ENCODE peak calls at places on chromosomes 12 and 14, in seven cellular contexts. L is mammary epithelial cell, Z is ascending aorta, P is A549, H is testis, C is HL-60, K is tibial artery. N is an unnamed sample.

GRCh38 chr14:88902850-88903249 is 78.4 kb downstream of the TTC8 start:
- DNase-seq in L (no peak), K (no peak), C (no peak), P (no peak), H (no peak), Z (no peak), N (no peak)

GRCh38 chr12:131047789-131048610 is 94.3 kb downstream of the ADGRD1 start:
- DNase-seq in C (no peak), Z (no peak), P (no peak), H (peak), L (no peak), K (no peak), N (no peak)

GRCh38 chr14:92538412-92539017 is 24.9 kb downstream of the RIN3 start:
- DNase-seq in L (no peak), K (no peak), P (no peak), Z (no peak), H (no peak), C (no peak), N (no peak)

GRCh38 chr12:23277831-23278230 is 652.9 kb downstream of the ETNK1 start:
- DNase-seq in Z (no peak), H (no peak), P (no peak), L (no peak), K (no peak), C (no peak), N (no peak)

GRCh38 chr14:100484531-100485267 is 102.5 kb downstream of the BEGAIN start:
- DNase-seq in K (no peak), Z (no peak), H (no peak), P (no peak), L (no peak), C (no peak), N (no peak)

GRCh38 chr12:24898606-24899005 is 50.3 kb downstream of the BCAT1 start:
- DNase-seq in Z (no peak), H (no peak), K (no peak), L (no peak), C (no peak), P (no peak), N (peak)

GRCh38 chr12:52067081-52067374 is 2.8 kb upstream of the ATG101 start:
- DNase-seq in Z (no peak), L (no peak), H (no peak), C (no peak), K (no peak), P (no peak), N (no peak)

GRCh38 chr12:32877670-32878459 is 18.7 kb downstream of the PKP2 start:
- DNase-seq in C (no peak), L (no peak), Z (no peak), P (no peak), K (peak), H (peak), N (no peak)

GRCh38 chr12:49091056-49091835 is 3.4 kb downstream of the DHH start:
- DNase-seq in C (no peak), H (no peak), K (no peak), L (no peak), P (no peak), Z (no peak), N (no peak)

GRCh38 chr14:21084988-21085853 is 13.2 kb downstream of the ZNF219 start:
- DNase-seq in P (no peak), H (no peak), Z (no peak), K (peak), L (peak), C (peak), N (peak)

GRCh38 chr14:52527052-52527451 is 25.3 kb downstream of the TXNDC16 start:
- DNase-seq in Z (no peak), H (no peak), P (no peak), K (no peak), C (no peak), L (no peak), N (no peak)

GRCh38 chr12:58500399-58500798 is 419.9 kb downstream of the LRIG3 start:
- DNase-seq in H (no peak), L (peak), K (no peak), Z (no peak), C (no peak), P (no peak), N (no peak)

GRCh38 chr12:42946776-42947435 is 357.4 kb upstream of the PRICKLE1 start:
- DNase-seq in C (no peak), K (no peak), H (no peak), P (no peak), Z (no peak), L (peak), N (no peak)

GRCh38 chr12:84046869-84047268 is 865.7 kb downstream of the SLC6A15 start:
- DNase-seq in H (no peak), L (peak), K (no peak), C (no peak), P (no peak), Z (no peak), N (no peak)

GRCh38 chr14:92609955-92610354 is 96.4 kb downstream of the RIN3 start:
- DNase-seq in H (no peak), Z (no peak), P (no peak), L (peak), K (no peak), C (peak), N (no peak)

GRCh38 chr14:105168979-105169507 is 467 bp upstream of the JAG2 start:
- DNase-seq in L (peak), K (no peak), Z (no peak), C (no peak), P (peak), H (no peak), N (no peak)

GRCh38 chr14:69937367-69937777 is 58.2 kb downstream of the SMOC1 start:
- DNase-seq in Z (no peak), H (no peak), K (no peak), P (no peak), C (no peak), L (no peak), N (no peak)

GRCh38 chr12:95143784-95144205 is 70.4 kb upstream of the NR2C1 start:
- DNase-seq in H (no peak), C (no peak), L (no peak), Z (no peak), P (no peak), K (no peak), N (no peak)

GRCh38 chr12:9711664-9712063 is 21.2 kb downstream of the CLECL1 start:
- DNase-seq in L (no peak), C (no peak), Z (no peak), H (no peak), K (no peak), P (no peak), N (no peak)

GRCh38 chr12:63893170-63893569 is 48.7 kb downstream of the SRGAP1 start:
- DNase-seq in L (no peak), K (no peak), C (no peak), Z (no peak), P (no peak), H (no peak), N (no peak)

GRCh38 chr14:21039585-21040369 is 2.4 kb upstream of the RNASE7 start:
- DNase-seq in H (peak), K (no peak), Z (no peak), L (peak), P (peak), C (no peak), N (peak)

GRCh38 chr14:71730471-71730870 is 201.8 kb upstream of the RGS6 start:
- DNase-seq in P (no peak), Z (no peak), C (no peak), H (no peak), K (no peak), L (no peak), N (peak)

GRCh38 chr12:3436496-3437060 is 54.4 kb upstream of the PRMT8 start:
- DNase-seq in C (no peak), P (no peak), K (no peak), Z (no peak), L (no peak), H (no peak), N (no peak)

GRCh38 chr14:34030864-34031263 is 80.0 kb upstream of the EGLN3 start:
- DNase-seq in K (peak), Z (no peak), L (peak), P (no peak), H (peak), C (no peak), N (no peak)

GRCh38 chr14:69050235-69051184 is 71.4 kb upstream of the ACTN1 start:
- DNase-seq in L (no peak), H (no peak), P (no peak), Z (no peak), K (no peak), C (no peak), N (no peak)

GRCh38 chr12:102957339-102958050 is at the start of gene ASCL1:
- DNase-seq in P (peak), C (no peak), Z (no peak), L (peak), K (no peak), H (peak), N (no peak)

GRCh38 chr12:31714406-31715271 is 14.2 kb downstream of the AMN1 start:
- DNase-seq in C (no peak), K (no peak), P (no peak), H (no peak), L (no peak), Z (no peak), N (no peak)

GRCh38 chr12:1281683-1282366 is 290.8 kb downstream of the ERC1 start:
- DNase-seq in P (no peak), H (peak), C (no peak), Z (no peak), L (no peak), K (no peak), N (peak)

GRCh38 chr12:121822393-121823100 is 18.7 kb downstream of the SETD1B start:
- DNase-seq in Z (no peak), L (no peak), H (no peak), P (no peak), C (no peak), K (no peak), N (no peak)

GRCh38 chr12:131089526-131090253 is 136.0 kb downstream of the ADGRD1 start:
- DNase-seq in L (no peak), P (no peak), C (no peak), K (no peak), H (peak), Z (no peak), N (no peak)

GRCh38 chr12:84619053-84619452 is 293.5 kb downstream of the SLC6A15 start:
- DNase-seq in H (no peak), C (no peak), L (no peak), P (no peak), Z (no peak), K (no peak), N (no peak)

GRCh38 chr12:57452937-57453509 is 2.1 kb upstream of the INHBE start:
- DNase-seq in Z (no peak), K (peak), H (peak), L (peak), C (no peak), P (peak), N (peak)

GRCh38 chr12:18552829-18553228 is 185.0 kb downstream of the PLCZ1 start:
- DNase-seq in L (no peak), K (no peak), H (no peak), P (no peak), C (no peak), Z (no peak), N (no peak)

GRCh38 chr14:69972755-69973154 is 93.5 kb downstream of the SMOC1 start:
- DNase-seq in Z (no peak), L (no peak), C (no peak), K (no peak), P (no peak), H (no peak), N (no peak)

GRCh38 chr12:125418902-125419564 is 353.8 kb downstream of the AACS start:
- DNase-seq in Z (no peak), K (no peak), H (no peak), C (no peak), L (no peak), P (no peak), N (no peak)

GRCh38 chr12:55829967-55830600 is 697 bp upstream of the DNAJC14 start:
- DNase-seq in C (peak), L (no peak), K (peak), H (peak), P (peak), Z (no peak), N (no peak)

GRCh38 chr12:32917094-32917611 is 20.6 kb upstream of the PKP2 start:
- DNase-seq in K (peak), P (no peak), L (peak), Z (no peak), C (no peak), H (no peak), N (peak)

GRCh38 chr14:104117341-104118005 is 20.9 kb upstream of the KIF26A start:
- DNase-seq in K (no peak), C (no peak), L (no peak), P (no peak), H (no peak), Z (no peak), N (no peak)
- H3K4me3 ChIP-seq in K (peak), C (no peak), L (peak), P (peak), H (peak), Z (peak), N (no peak)

DNA sequence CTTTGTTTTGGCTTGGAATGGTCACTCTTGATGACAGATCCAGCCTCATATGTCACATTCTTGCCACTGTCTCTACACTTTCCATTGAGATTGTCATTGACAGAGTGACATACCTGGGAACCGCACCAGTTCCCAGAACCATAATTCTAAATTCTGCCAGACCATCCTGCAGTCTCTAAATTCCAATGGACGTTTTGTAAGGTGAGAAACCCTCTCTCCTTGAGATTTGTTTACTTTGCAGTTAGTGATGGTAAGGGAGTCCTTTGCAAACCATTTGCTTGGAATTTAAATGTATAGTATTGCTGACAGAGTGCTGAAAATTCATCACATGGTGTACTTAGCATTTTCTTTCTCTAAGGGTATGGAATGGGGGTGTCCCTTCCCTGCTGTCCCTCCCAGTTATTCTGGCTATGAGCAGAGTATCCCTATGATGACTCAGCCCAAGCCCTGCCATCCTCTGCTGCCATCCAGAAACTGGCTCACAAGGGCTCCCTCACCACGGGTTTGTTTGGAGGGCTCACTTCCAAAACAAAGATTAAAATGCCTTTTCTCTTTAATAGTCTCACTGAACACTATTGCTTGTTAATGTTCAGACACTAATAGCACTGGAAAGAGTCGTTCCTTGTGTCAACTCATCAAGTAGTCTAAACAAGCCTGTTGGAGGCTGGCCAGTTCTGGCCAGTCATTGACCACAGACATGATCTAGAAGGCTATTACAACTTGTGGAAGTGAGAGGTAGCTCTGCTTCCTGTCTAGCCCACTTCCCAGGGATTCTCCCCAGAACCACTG is 129.0 kb upstream of the HMGA2 start:
- DNase-seq in L (peak), C (no peak), Z (no peak), K (peak), H (no peak), P (peak), N (peak)
- H3K27ac ChIP-seq in L (peak), C (no peak), Z (no peak), K (no peak), H (no peak), P (peak), N (peak)

DNA sequence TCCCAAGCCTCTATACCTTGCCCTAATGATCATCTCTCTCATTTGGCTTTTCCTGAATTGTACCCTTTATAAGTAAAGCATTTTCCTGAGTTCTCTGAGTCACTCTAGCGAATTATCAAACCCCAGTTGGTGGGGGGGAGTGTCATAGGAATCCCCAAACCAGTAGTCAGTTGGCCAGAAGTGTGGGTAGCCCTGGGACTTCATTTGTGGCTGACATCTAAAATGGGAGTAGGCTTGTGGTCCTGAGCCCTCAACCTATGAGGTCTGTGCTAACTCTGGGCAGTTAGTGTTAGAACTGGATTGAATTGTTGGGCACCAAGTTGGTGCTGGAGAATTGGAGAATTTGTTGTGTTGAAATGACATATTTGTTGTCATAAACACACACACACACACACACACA is 91.3 kb downstream of the BBS10 start:
- DNase-seq in C (no peak), K (no peak), Z (no peak), P (no peak), H (no peak), L (no peak), N (no peak)
- TF ChIP-seq CTCF in C (no peak), K (no peak), Z (no peak), P (no peak), H (no peak), L (no peak), N (no peak)

DNA sequence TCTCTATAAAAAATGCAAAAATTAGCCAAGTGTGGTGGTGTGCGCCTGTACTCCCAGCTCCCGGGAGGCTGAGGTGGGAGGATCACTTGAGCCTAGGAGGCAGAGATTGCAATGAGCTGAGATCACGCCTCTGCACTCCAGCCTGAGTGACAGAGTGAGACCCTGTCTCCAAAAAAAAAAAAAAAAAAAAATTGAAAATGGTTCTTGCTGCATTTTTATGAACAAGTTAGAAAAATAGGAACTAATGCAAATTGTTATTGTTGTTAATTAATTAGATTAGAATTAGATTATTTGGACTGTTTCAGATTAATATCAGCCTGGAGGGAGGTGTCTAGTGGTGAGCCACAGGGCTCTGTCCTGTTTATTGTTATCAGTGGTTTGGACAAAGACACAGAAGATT is 2.1 kb downstream of the RITA1 start:
- DNase-seq in L (no peak), K (no peak), Z (no peak), C (no peak), H (no peak), P (no peak), N (no peak)
- H3K4me3 ChIP-seq in L (no peak), K (no peak), Z (no peak), C (no peak), H (no peak), P (no peak), N (no peak)

DNA sequence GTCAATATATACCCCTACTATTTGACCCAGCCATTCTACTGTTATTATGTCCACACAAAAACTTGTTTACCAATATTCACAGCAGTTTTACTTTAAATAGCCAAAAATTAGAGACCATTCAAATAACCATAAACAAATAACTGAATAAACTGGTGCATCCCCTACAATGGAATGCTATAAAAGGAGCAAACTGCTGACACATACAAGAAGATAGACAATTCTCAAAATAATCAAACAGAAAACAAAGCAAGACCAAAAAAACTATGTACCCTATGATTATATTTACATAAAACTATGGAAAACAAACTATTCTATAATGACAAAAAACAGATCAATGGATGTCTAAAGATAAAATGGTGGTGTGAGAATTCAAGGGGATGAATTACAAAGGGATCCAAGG is 54.4 kb downstream of the RALGAPA1 start:
- DNase-seq in H (no peak), C (no peak), P (no peak), L (no peak), Z (no peak), K (no peak), N (no peak)
- H3K27ac ChIP-seq in H (no peak), C (no peak), P (no peak), L (no peak), Z (no peak), K (no peak), N (no peak)

DNA sequence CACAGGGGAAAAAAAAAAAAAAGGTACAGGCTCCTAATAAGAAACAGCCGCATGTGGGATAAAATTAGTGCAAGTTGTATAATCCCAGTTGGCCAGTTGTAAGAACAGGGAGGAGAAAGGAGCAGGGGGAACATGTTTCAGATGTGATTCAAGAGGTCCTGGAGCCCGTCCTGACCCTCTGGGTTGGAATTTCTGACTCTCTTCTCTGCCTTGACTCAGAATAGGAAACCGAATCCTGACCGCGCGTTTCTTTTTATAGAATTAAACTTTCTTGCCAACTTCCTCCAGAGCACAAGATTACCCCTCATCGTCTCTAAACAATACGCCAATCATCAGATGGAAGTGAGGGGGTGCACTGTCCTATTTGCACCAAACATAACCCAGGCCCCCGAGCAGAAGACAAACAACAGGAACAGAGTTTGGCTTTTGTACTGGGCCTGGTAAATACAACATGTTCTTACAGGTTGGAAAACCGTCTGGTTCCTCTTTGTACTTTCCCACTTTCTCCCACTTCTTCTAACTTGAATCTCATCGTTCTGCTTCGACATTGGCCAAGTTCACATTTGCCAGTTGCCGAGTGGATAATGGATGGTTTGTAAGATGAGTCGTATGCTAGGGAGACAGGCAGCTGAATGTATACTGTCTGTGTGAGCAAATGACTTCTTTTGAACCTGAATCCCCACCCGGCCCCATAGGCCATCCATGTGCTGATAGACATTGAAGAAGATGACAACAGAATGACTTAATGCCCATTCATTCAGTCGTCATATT is 42.5 kb upstream of the MED13L start:
- DNase-seq in Z (peak), P (no peak), L (peak), C (no peak), H (peak), K (peak), N (peak)
- TF ChIP-seq CTCF in Z (no peak), P (no peak), L (no peak), C (no peak), H (no peak), K (no peak), N (no peak)